ENCODE peak calls at places on chromosomes 13 and 19, in eight cellular contexts. B, Y, F, S, Q, U, N and E are unnamed samples.

GRCh38 chr13:24923305-24923640 is 159.3 kb downstream of the RNF17 start:
- DNase-seq in B (peak), Y (no peak), F (peak), S (peak), Q (no peak), U (no peak), N (peak), E (peak)

GRCh38 chr19:45376045-45376724 is 5.8 kb upstream of the ERCC2 start:
- DNase-seq in B (peak), Y (peak), F (peak), S (peak), Q (no peak), U (peak), N (peak), E (peak)

GRCh38 chr13:42377640-42378382 is 105.9 kb downstream of the AKAP11 start:
- DNase-seq in B (no peak), Y (no peak), F (peak), S (no peak), Q (no peak), U (no peak), N (no peak), E (peak)

GRCh38 chr13:97977376-97977705 is 23.9 kb downstream of the IPO5 start:
- DNase-seq in B (no peak), Y (no peak), F (no peak), S (peak), Q (no peak), U (no peak), N (peak), E (peak)

GRCh38 chr19:49555600-49556411 is 24.6 kb downstream of the NOSIP start:
- DNase-seq in B (no peak), Y (peak), F (no peak), S (peak), Q (peak), U (no peak), N (peak), E (peak)

GRCh38 chr19:55340144-55340783 is 588 bp downstream of the KMT5C start:
- DNase-seq in B (no peak), Y (peak), F (no peak), S (no peak), Q (no peak), U (peak), N (no peak), E (no peak)

GRCh38 chr19:4375620-4376228 is 24.6 kb downstream of the SH3GL1 start:
- DNase-seq in B (peak), Y (peak), F (peak), S (peak), Q (no peak), U (no peak), N (peak), E (peak)

GRCh38 chr19:44720945-44721344 is 22.0 kb downstream of the CEACAM16 start:
- DNase-seq in B (no peak), Y (no peak), F (no peak), S (no peak), Q (no peak), U (no peak), N (no peak), E (peak)

GRCh38 chr19:4456566-4456842 is 1.1 kb downstream of the UBXN6 start:
- DNase-seq in B (no peak), Y (no peak), F (peak), S (peak), Q (no peak), U (no peak), N (peak), E (peak)

GRCh38 chr13:32403108-32403507 is 24.8 kb downstream of the N4BP2L1 start:
- DNase-seq in B (no peak), Y (no peak), F (no peak), S (no peak), Q (no peak), U (no peak), N (no peak), E (no peak)

GRCh38 chr19:37905936-37906867 is at the start of gene WDR87:
- DNase-seq in B (no peak), Y (peak), F (no peak), S (peak), Q (peak), U (no peak), N (no peak), E (peak)

GRCh38 chr19:18502633-18503294 is 19.1 kb downstream of the ELL start:
- DNase-seq in B (no peak), Y (no peak), F (no peak), S (no peak), Q (peak), U (peak), N (no peak), E (no peak)

GRCh38 chr13:74919914-74920313 is 562.1 kb downstream of the TBC1D4 start:
- DNase-seq in B (no peak), Y (no peak), F (no peak), S (no peak), Q (no peak), U (no peak), N (no peak), E (no peak)

GRCh38 chr19:3095375-3096191 is 1.4 kb downstream of the GNA11 start:
- DNase-seq in B (no peak), Y (peak), F (no peak), S (peak), Q (no peak), U (no peak), N (peak), E (no peak)

GRCh38 chr13:33872005-33872351 is 54.0 kb downstream of the RFC3 start:
- DNase-seq in B (no peak), Y (peak), F (no peak), S (no peak), Q (no peak), U (no peak), N (peak), E (no peak)

GRCh38 chr19:36573948-36574726 is 1.0 kb upstream of the ZNF529 start:
- DNase-seq in B (no peak), Y (peak), F (peak), S (peak), Q (no peak), U (no peak), N (no peak), E (peak)

GRCh38 chr13:41456768-41457588 is at the start of gene RGCC:
- DNase-seq in B (no peak), Y (peak), F (peak), S (peak), Q (peak), U (peak), N (peak), E (peak)

GRCh38 chr19:4695224-4695731 is 25.1 kb upstream of the MYDGF start:
- DNase-seq in B (no peak), Y (no peak), F (no peak), S (no peak), Q (no peak), U (peak), N (no peak), E (no peak)

GRCh38 chr19:55305491-55305890 is 19.6 kb downstream of the TMEM150B start:
- DNase-seq in B (no peak), Y (peak), F (no peak), S (peak), Q (no peak), U (no peak), N (peak), E (peak)

GRCh38 chr13:36712785-36713184 is 39.0 kb downstream of the SERTM1 start:
- DNase-seq in B (peak), Y (no peak), F (peak), S (peak), Q (no peak), U (no peak), N (peak), E (peak)

GRCh38 chr13:36710396-36710795 is 36.6 kb downstream of the SERTM1 start:
- DNase-seq in B (no peak), Y (no peak), F (no peak), S (no peak), Q (no peak), U (no peak), N (no peak), E (no peak)

GRCh38 chr13:36712290-36712689 is 38.5 kb downstream of the SERTM1 start:
- DNase-seq in B (no peak), Y (no peak), F (no peak), S (no peak), Q (no peak), U (no peak), N (no peak), E (no peak)

GRCh38 chr13:36715841-36716240 is 42.0 kb downstream of the SERTM1 start:
- DNase-seq in B (no peak), Y (no peak), F (no peak), S (no peak), Q (no peak), U (no peak), N (no peak), E (no peak)

DNA sequence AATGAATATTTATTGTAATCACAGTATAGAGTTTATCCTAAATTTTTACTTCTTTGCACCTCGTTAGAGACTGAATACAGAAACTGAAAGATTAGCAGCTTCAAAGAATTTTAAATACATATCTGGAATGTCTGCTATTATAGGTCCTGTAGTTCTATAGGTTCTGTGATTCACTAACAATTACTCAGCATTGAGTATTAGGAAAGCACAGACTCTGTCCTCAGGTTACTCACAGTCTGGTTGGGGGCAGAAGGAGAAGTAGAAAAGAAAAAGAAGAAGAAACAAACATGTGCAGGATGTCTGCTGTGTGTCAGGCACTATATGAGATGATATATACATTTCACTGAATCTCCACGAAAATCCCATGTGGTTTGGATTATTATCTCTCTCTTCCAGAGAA is 40.0 kb downstream of the SERTM1 start:
- DNase-seq in B (no peak), Y (no peak), F (no peak), S (peak), Q (no peak), U (no peak), N (no peak), E (peak)
- H3K4me3 ChIP-seq in B (no peak), Y (no peak), F (no peak), S (no peak), Q (no peak), U (no peak), N (no peak), E (no peak)

GRCh38 chr19:10471909-10472308 is 31.2 kb downstream of the KEAP1 start:
- DNase-seq in B (no peak), Y (peak), F (peak), S (peak), Q (no peak), U (no peak), N (peak), E (peak)
- TF ChIP-seq CTCF in B (peak), Y (peak), F (peak), S (peak), Q (peak), U (no peak), N (peak), E (peak)

GRCh38 chr13:112608212-112608611 is 20.3 kb upstream of the TUBGCP3 start:
- DNase-seq in B (no peak), Y (no peak), F (no peak), S (no peak), Q (no peak), U (no peak), N (no peak), E (no peak)

GRCh38 chr13:112601351-112601750 is 13.4 kb upstream of the TUBGCP3 start:
- DNase-seq in B (no peak), Y (no peak), F (no peak), S (no peak), Q (no peak), U (no peak), N (no peak), E (no peak)

GRCh38 chr13:112605531-112605990 is 17.6 kb upstream of the TUBGCP3 start:
- DNase-seq in B (no peak), Y (no peak), F (no peak), S (no peak), Q (no peak), U (no peak), N (peak), E (no peak)

GRCh38 chr13:112603641-112604220 is 15.8 kb upstream of the TUBGCP3 start:
- DNase-seq in B (no peak), Y (no peak), F (peak), S (peak), Q (no peak), U (no peak), N (no peak), E (peak)

DNA sequence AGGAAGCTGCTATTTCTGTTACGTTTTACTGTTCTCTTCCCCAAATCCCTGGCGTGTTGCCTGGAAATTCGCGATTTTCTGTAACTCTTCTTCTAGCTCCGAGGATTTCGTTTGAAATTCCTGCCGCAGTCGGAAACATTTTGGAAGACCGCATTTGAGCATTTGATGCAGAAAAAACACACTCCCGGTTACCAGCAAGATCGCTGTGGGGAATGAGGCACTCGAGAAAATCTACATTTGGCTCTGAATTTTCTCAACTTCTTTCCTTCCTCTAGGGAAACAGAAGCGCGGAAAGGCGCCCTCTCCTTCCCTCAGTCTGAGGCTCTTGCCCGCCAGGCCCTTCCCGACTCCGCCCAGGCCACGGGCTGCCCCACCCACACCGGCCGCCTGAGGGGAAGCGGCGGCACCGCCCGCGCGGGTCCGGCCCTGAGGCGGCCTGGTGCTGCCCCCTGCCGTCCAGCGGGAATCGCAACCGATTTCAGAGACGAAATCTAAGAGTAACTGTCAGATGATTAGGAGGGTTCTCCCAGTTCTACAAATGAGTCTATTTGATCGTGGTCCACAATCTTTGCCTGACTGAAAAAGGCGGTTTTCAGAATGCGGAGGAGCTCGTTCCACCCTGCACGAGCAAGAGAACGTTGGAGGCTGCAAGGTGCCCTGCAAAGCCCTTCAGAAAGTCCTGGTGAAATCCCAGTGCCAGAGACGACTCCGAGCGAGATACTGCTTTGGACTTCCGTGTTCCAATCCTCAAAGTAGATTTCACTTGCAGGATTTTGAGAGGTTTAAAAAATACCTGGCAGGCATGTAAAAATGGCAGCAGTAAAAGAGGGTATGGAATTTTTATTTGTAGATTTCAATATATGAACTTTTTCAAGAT is 18.4 kb upstream of the TUBGCP3 start:
- DNase-seq in B (peak), Y (peak), F (peak), S (peak), Q (peak), U (peak), N (peak), E (peak)
- H3K4me3 ChIP-seq in B (peak), Y (peak), F (peak), S (peak), Q (peak), U (peak), N (peak), E (peak)

GRCh38 chr13:80923907-80924306 is 583.0 kb upstream of the SPRY2 start:
- DNase-seq in B (no peak), Y (peak), F (no peak), S (no peak), Q (no peak), U (no peak), N (no peak), E (peak)
- TF ChIP-seq CTCF in B (no peak), Y (peak), F (peak), S (peak), Q (peak), U (no peak), N (no peak), E (peak)

DNA sequence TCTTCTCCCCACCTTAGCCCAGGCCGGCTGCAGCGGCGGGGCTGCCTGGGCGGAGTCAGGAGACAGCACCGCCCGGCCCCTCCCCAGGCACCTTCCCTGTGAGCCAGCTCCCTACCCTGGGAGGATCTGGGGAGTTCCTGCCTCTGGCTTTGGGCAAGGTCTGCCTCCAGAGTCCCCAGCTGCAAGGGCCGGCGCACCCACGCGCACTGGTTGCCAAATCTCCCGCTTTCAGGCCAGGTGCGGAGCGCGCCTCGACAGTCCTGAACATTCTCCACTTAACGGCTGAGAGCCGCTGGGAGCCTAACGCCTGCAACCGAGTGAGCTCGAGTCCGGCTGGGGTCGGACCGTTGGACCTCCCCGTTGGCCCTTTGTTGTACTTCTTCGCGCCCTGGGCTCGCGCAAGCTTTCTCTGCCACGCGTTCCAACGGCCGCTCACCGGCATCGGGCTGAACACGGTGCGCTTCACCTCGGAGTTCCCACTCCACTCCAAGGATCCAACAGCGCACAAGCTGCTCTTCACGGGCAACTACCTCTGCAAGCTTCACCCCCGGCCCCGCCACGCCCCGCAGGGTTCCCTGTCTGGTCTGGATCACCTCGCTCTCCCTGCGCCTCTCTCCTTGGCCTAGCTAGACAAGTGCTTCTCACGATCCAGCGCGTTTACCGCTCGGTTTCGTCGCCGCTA is 21.7 kb upstream of the ZNF30 start:
- DNase-seq in B (no peak), Y (no peak), F (no peak), S (no peak), Q (no peak), U (no peak), N (no peak), E (no peak)
- H3K4me3 ChIP-seq in B (no peak), Y (no peak), F (no peak), S (no peak), Q (peak), U (peak), N (no peak), E (no peak)

GRCh38 chr19:10110076-10110971 is 1.2 kb upstream of the P2RY11 start:
- DNase-seq in B (no peak), Y (no peak), F (no peak), S (no peak), Q (no peak), U (no peak), N (no peak), E (no peak)
- TF ChIP-seq CTCF in B (no peak), Y (no peak), F (no peak), S (no peak), Q (no peak), U (no peak), N (no peak), E (no peak)

GRCh38 chr19:15759962-15760565 is 22.3 kb downstream of the OR10H3 start:
- DNase-seq in B (no peak), Y (peak), F (no peak), S (peak), Q (no peak), U (no peak), N (no peak), E (no peak)

DNA sequence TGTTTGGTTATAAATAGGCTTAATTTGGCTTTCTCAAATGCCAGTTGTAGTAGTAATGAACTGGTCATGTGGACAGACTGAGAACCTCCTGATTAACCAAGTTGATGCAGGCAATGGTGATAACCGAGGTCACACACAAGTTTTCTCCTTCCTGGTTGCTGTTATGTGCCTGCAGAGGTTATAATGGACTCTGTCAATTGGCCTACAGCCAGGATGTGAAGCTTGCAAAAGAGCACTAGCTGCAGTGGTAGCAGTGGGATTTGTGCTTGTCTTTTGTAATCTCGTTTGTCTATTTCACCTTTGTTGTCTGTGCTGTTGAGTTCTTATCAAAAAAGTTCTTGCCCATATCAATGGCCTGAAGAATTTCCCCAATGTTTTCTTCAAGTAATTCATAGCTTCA is 20.6 kb downstream of the OR10H3 start:
- DNase-seq in B (no peak), Y (no peak), F (no peak), S (no peak), Q (no peak), U (no peak), N (no peak), E (no peak)
- H3K4me3 ChIP-seq in B (no peak), Y (no peak), F (no peak), S (no peak), Q (no peak), U (no peak), N (no peak), E (no peak)